ENCODE peak calls at places on chromosomes 4 and X, in five cellular contexts. A, X, M, C and S are unnamed samples.

GRCh38 chr4:10730019-10730418 is 45.5 kb upstream of the CLNK start:
- DNase-seq in C (no peak), X (no peak), A (no peak), M (no peak), S (no peak)

GRCh38 chr4:158682071-158682470 is 10.0 kb downstream of the ETFDH start:
- DNase-seq in M (no peak), C (no peak), X (no peak), A (no peak), S (no peak)

GRCh38 chr4:168993724-168994510 is 16.1 kb downstream of the CBR4 start:
- DNase-seq in X (peak), C (peak), M (no peak), A (no peak), S (peak)

GRCh38 chrX:57172544-57172943 is 35.3 kb upstream of the SPIN2A start:
- DNase-seq in X (no peak), C (no peak), M (no peak), A (no peak), S (no peak)

GRCh38 chrX:102985182-102985581 is 48.1 kb downstream of the RAB40AL start:
- DNase-seq in C (no peak), X (no peak), M (no peak), A (no peak), S (peak)

GRCh38 chr4:156378053-156378665 is 424.5 kb upstream of the CTSO start:
- DNase-seq in A (peak), C (peak), X (peak), M (peak), S (peak)

GRCh38 chrX:132491191-132491590 is 2.4 kb upstream of the MBNL3 start:
- DNase-seq in X (no peak), C (no peak), A (peak), M (peak), S (peak)

GRCh38 chr4:56959064-56959463 is 18.3 kb downstream of the NOA1 start:
- DNase-seq in M (no peak), C (no peak), A (no peak), X (no peak), S (no peak)

GRCh38 chr4:134089885-134090284 is 111.7 kb downstream of the PABPC4L start:
- DNase-seq in C (peak), A (peak), X (peak), M (no peak), S (no peak)

GRCh38 chr4:73679836-73680235 is 59.6 kb upstream of the RASSF6 start:
- DNase-seq in A (peak), M (no peak), X (peak), C (peak), S (peak)

GRCh38 chr4:150072906-150073714 is 5.1 kb upstream of the DCLK2 start:
- DNase-seq in X (peak), A (peak), C (peak), M (no peak), S (no peak)
- H3K4me2 ChIP-seq in X (peak), A (peak), C (peak), M (no peak), S (no peak)

GRCh38 chrX:110089656-110090404 is 86.9 kb downstream of the TMEM164 start:
- DNase-seq in M (no peak), C (peak), A (no peak), X (peak), S (no peak)

GRCh38 chrX:110082156-110082555 is 79.2 kb downstream of the TMEM164 start:
- DNase-seq in X (peak), A (peak), M (no peak), C (peak), S (peak)

GRCh38 chrX:110086162-110086915 is 83.4 kb downstream of the TMEM164 start:
- DNase-seq in M (no peak), A (peak), C (peak), X (peak), S (no peak)

GRCh38 chrX:110086916-110087484 is 84.1 kb downstream of the TMEM164 start:
- DNase-seq in M (no peak), X (peak), A (peak), C (peak), S (peak)

DNA sequence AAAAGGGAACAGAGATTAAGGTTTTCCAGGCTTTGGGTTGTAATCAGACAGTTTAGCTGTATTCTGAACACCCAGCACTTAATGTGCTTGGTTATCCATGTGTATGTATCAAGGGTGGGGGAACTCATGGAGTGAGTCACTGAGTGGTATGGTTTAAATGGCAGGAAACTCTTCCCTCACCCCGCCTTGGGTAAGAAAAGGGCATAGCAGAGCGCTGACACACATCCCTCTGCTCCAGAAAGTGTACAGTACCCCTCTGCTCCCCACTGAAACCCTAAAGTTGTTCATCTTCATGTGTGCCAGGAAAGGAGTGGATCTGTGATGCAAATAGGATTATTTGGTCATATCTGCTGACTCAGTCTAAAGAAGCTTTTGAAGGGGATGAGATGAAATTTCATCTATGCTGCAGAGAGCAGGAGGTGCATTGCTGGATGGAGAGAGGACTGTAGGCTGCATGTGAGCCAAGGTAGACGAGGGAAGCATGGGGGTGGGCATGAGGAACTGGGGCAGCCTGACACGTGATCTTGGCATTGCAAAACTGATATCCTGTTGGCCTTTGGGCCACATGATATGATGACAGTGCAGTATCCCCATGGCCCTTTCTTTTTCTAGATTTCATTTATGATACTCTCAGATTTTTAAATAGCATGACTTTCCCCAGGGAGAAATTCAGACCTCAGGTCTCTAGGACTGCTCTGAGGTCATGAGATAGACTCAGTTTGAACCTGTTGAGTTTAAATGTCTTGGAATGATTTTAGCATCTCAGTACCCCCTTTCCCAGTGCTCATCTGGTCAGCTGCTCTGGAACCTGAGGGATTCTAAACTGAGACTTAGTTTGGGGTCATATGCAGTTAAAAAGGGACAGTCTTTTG is 84.8 kb downstream of the TMEM164 start:
- DNase-seq in M (no peak), C (peak), A (peak), X (peak), S (peak)
- H3K4me2 ChIP-seq in M (no peak), C (peak), A (peak), X (peak), S (peak)

GRCh38 chr4:98209111-98209510 is 52.1 kb upstream of the RAP1GDS1 start:
- DNase-seq in C (no peak), M (no peak), X (no peak), A (no peak), S (no peak)

GRCh38 chr4:98210293-98210692 is 50.9 kb upstream of the RAP1GDS1 start:
- DNase-seq in A (no peak), C (no peak), X (no peak), M (no peak), S (no peak)
- H3K4me2 ChIP-seq in A (no peak), C (no peak), X (no peak), M (no peak), S (no peak)

DNA sequence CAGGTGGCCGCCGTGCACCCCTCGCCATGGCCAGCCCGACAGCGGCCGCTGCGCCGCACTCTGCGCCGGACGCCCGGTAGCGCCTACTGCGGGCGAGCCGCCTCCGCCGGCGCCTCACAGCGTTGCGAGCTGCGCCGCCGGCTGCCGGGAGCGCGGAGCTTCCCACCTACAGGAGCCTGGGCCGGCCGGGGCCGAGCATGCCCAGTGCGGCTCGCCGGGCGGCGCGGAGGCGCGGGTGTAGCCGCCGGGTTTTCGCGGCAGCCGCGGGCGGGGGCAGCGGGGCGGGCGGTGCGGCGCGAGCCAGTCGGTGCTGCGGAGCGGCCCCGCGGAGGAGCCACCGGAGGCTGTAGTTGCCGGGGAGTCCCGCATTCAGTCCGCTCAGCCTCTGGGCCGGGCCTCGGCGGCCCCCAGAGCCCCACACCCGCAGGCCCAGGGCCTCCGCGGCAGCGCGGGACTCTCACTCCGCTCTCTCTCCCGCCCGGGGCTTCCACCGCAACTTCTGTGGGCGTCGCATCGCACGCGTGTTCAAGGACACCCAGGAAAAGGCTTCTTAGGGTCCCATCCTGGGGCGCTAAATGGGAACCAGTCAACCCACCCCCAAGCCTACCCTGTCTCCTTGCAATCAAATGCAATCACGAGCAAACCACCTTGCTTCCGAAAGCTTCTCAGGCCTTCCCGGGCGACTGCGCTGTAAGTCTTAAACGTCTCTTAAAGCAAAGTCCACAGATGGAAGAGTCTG is at the start of gene MFAP3L:
- DNase-seq in A (peak), X (peak), M (peak), C (peak), S (peak)
- H3K4me2 ChIP-seq in A (peak), X (peak), M (peak), C (peak), S (peak)

DNA sequence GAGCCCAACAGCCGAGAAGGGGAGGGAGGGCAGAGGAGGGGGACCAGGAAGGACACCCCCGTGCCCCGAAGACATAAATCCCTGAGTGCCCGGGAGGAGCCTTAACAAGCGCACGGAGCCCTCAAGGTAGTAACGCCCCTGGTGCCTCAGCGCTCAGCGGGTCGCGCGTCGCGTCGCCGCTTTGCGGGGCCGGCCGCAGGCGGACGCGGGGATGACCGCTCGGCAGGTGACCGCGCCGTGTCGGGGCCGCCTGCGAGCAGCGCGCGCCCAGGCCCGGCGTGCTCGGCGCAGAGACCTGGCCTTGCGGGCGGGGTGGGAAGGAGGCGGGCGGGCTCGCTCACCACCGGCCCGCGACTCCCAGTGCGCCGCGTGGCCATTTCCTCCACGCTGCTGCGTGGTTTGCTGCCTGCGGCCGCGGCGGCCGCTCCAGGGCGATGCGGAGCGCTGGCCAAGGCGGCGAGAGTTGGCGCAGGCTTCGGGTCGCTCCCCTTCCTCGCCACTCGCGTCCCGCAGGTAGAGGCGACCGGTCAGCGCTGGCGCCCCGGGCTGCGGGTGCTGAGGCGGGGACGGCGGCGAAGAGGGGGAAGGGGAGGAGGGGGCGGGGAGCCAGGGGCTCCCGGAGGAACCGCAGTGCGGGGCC is 632 bp downstream of the CCSER1 start:
- DNase-seq in A (no peak), M (peak), C (peak), X (peak), S (peak)
- H3K4me2 ChIP-seq in A (peak), M (peak), C (peak), X (peak), S (peak)